ENCODE peak calls at places on chromosomes 4 and X, in four cellular contexts. N, Z, A and X are unnamed samples.

GRCh38 chrX:81662381-81662780 is 460.5 kb downstream of the SH3BGRL start:
- DNase-seq in N (no peak), Z (no peak), A (no peak), X (no peak)

GRCh38 chrX:19195243-19195610 is 73.0 kb upstream of the ADGRG2 start:
- DNase-seq in N (no peak), Z (no peak), A (no peak), X (no peak)

GRCh38 chrX:3244203-3244743 is 102.2 kb downstream of the MXRA5 start:
- DNase-seq in N (no peak), Z (no peak), A (no peak), X (no peak)

GRCh38 chrX:31179203-31179602 is 107.4 kb upstream of the FTHL17 start:
- DNase-seq in N (no peak), Z (no peak), A (no peak), X (no peak)

GRCh38 chr4:55727746-55728145 is 91.6 kb upstream of the NMU start:
- DNase-seq in N (no peak), Z (no peak), A (no peak), X (no peak)

GRCh38 chr4:32030406-32030805 is 1310.2 kb downstream of the PCDH7 start:
- DNase-seq in N (no peak), Z (no peak), A (no peak), X (no peak)

GRCh38 chr4:1014395-1015167 is 3.2 kb downstream of the FGFRL1 start:
- DNase-seq in N (no peak), Z (no peak), A (no peak), X (no peak)

GRCh38 chr4:27009539-27009938 is 148.9 kb downstream of the STIM2 start:
- DNase-seq in N (no peak), Z (no peak), A (no peak), X (no peak)

GRCh38 chrX:139304471-139304870 is 226.1 kb upstream of the F9 start:
- DNase-seq in N (no peak), Z (no peak), A (no peak), X (no peak)

GRCh38 chr4:150569384-150569987 is 12.5 kb upstream of the MAB21L2 start:
- DNase-seq in N (no peak), Z (no peak), A (no peak), X (no peak)

GRCh38 chr4:70873216-70873615 is 29.0 kb upstream of the MOB1B start:
- DNase-seq in N (no peak), Z (no peak), A (no peak), X (no peak)

GRCh38 chrX:132488092-132488749 is 617 bp downstream of the MBNL3 start:
- DNase-seq in N (no peak), Z (no peak), A (no peak), X (no peak)

GRCh38 chrX:72609313-72609712 is 36.7 kb upstream of the HDAC8 start:
- DNase-seq in N (no peak), Z (no peak), A (no peak), X (no peak)

GRCh38 chrX:9538544-9539045 is 73.7 kb downstream of the TBL1X start:
- DNase-seq in N (no peak), Z (no peak), A (no peak), X (no peak)

GRCh38 chr4:25484243-25484721 is 107.2 kb downstream of the ANAPC4 start:
- DNase-seq in N (no peak), Z (no peak), A (no peak), X (no peak)

GRCh38 chrX:40121618-40122017 is 23.9 kb upstream of the BCOR start:
- DNase-seq in N (no peak), Z (no peak), A (no peak), X (no peak)

GRCh38 chr4:165368114-165368513 is 10.7 kb upstream of the CPE start:
- DNase-seq in N (no peak), Z (no peak), A (no peak), X (no peak)

GRCh38 chrX:53445977-53446376 is 11.8 kb upstream of the HSD17B10 start:
- DNase-seq in N (peak; percentile 47), Z (no peak), A (no peak), X (no peak)

GRCh38 chrX:40086569-40087335 is 11.0 kb downstream of the BCOR start:
- DNase-seq in N (no peak), Z (no peak), A (no peak), X (no peak)

GRCh38 chr4:80077639-80078038 is 4.6 kb upstream of the ANTXR2 start:
- DNase-seq in N (no peak), Z (no peak), A (no peak), X (no peak)

GRCh38 chr4:186724861-186725419 is 1.3 kb upstream of the FAT1 start:
- DNase-seq in N (no peak), Z (no peak), A (no peak), X (no peak)

GRCh38 chrX:13691845-13692334 is 3.0 kb downstream of the RAB9A start:
- DNase-seq in N (no peak), Z (no peak), A (no peak), X (no peak)

GRCh38 chrX:120672389-120672788 is 42.5 kb upstream of the C1GALT1C1 start:
- DNase-seq in N (peak; percentile 50), Z (peak; percentile 22), A (peak; percentile 52), X (peak; percentile 27)

GRCh38 chrX:49753691-49754090 is 57.9 kb upstream of the PAGE1 start:
- DNase-seq in N (no peak), Z (no peak), A (no peak), X (no peak)

GRCh38 chrX:134780908-134781307 is 122.6 kb upstream of the PLAC1 start:
- DNase-seq in N (no peak), Z (no peak), A (no peak), X (no peak)

GRCh38 chr4:157075811-157076577 is at the start of gene GLRB:
- DNase-seq in N (peak; percentile 42), Z (no peak), A (no peak), X (peak; percentile 24)

GRCh38 chr4:170088686-170089085 is 1.1 kb downstream of the AADAT start:
- DNase-seq in N (no peak), Z (no peak), A (no peak), X (no peak)

GRCh38 chrX:111719426-111720210 is 38.6 kb downstream of the ALG13 start:
- DNase-seq in N (no peak), Z (no peak), A (no peak), X (no peak)

GRCh38 chr4:151766691-151767090 is 5.9 kb upstream of the GATB start:
- DNase-seq in N (no peak), Z (no peak), A (no peak), X (no peak)